ENCODE peak calls at places on chromosomes 11 and 22, in five cellular contexts. U, S, Q, L and F are unnamed samples.

GRCh38 chr11:79437274-79437980 is 3.4 kb downstream of the TENM4 start:
- DNase-seq in L (peak; percentile 31), U (no peak), Q (peak; percentile 72), S (peak; percentile 73), F (no peak)

GRCh38 chr11:84384637-84385227 is 1098.6 kb upstream of the CCDC90B start:
- DNase-seq in U (peak; percentile 5), S (peak; percentile 38), L (peak; percentile 73), Q (peak; percentile 36), F (peak; percentile 74)

GRCh38 chr22:23251445-23252093 is 71.3 kb downstream of the BCR start:
- DNase-seq in Q (peak; percentile 32), S (no peak), L (no peak), U (no peak), F (no peak)

GRCh38 chr11:132158696-132159095 is 788.3 kb downstream of the NTM start:
- DNase-seq in S (no peak), Q (peak; percentile 39), U (no peak), L (peak; percentile 37), F (no peak)

GRCh38 chr11:69518081-69518950 is 36.9 kb downstream of the LINC01488 start:
- DNase-seq in Q (peak; percentile 54), L (peak; percentile 80), S (peak; percentile 1), U (no peak), F (no peak)

GRCh38 chr11:112322173-112322813 is 61.6 kb upstream of the PLET1 start:
- DNase-seq in U (no peak), Q (no peak), L (no peak), S (no peak), F (no peak)

GRCh38 chr11:77003954-77004353 is 30.2 kb upstream of the B3GNT6 start:
- DNase-seq in U (no peak), L (no peak), Q (peak; percentile 34), S (no peak), F (no peak)

GRCh38 chr11:65352783-65353182 is 1.8 kb upstream of the TIGD3 start:
- DNase-seq in U (no peak), S (no peak), L (peak; percentile 48), Q (peak; percentile 29), F (peak; percentile 47)

GRCh38 chr11:119491753-119492455 is 68.9 kb upstream of the THY1 start:
- DNase-seq in Q (peak; percentile 19), U (no peak), L (peak; percentile 54), S (no peak), F (no peak)

GRCh38 chr11:1546077-1546535 is 26.0 kb downstream of the DUSP8 start:
- DNase-seq in U (no peak), L (no peak), S (no peak), Q (no peak), F (no peak)

GRCh38 chr11:1827095-1827797 is 7.5 kb upstream of the SYT8 start:
- DNase-seq in U (no peak), L (peak; percentile 64), Q (peak; percentile 96), S (peak; percentile 64), F (no peak)

GRCh38 chr11:2933376-2934056 is 4.3 kb upstream of the PHLDA2 start:
- DNase-seq in S (peak; percentile 81), U (no peak), L (peak; percentile 47), Q (peak; percentile 97), F (peak; percentile 46)

GRCh38 chr22:41286639-41287091 is 678 bp upstream of the RANGAP1 start:
- DNase-seq in U (peak; percentile 81), S (no peak), Q (no peak), L (no peak), F (peak; percentile 89)

GRCh38 chr11:47161134-47161854 is 15.4 kb downstream of the ARFGAP2 start:
- DNase-seq in U (peak; percentile 54), L (peak; percentile 86), Q (peak; percentile 65), S (peak; percentile 69), F (peak; percentile 81)

GRCh38 chr11:3631331-3631730 is 10.5 kb downstream of the ART5 start:
- DNase-seq in Q (peak; percentile 24), S (no peak), U (no peak), L (no peak), F (no peak)

GRCh38 chr22:33853200-33854097 is 66.8 kb downstream of the LARGE1 start:
- DNase-seq in U (peak; percentile 42), L (peak; percentile 89), Q (peak; percentile 71), S (peak; percentile 76), F (peak; percentile 90)

GRCh38 chr11:65008016-65008415 is 5.9 kb upstream of the ARL2 start:
- DNase-seq in L (no peak), S (no peak), U (no peak), Q (no peak), F (no peak)

GRCh38 chr22:36966851-36967535 is 52.3 kb downstream of the TST start:
- DNase-seq in Q (peak; percentile 44), U (no peak), L (no peak), S (no peak), F (no peak)

GRCh38 chr11:45264839-45265515 is 21.2 kb downstream of the SYT13 start:
- DNase-seq in U (no peak), L (peak; percentile 67), Q (peak; percentile 96), S (no peak), F (no peak)

GRCh38 chr22:32996702-32997101 is 61.5 kb downstream of the SYN3 start:
- DNase-seq in U (no peak), Q (peak; percentile 69), L (no peak), S (peak; percentile 81), F (no peak)

GRCh38 chr11:2523821-2524391 is 79.1 kb downstream of the KCNQ1 start:
- DNase-seq in Q (no peak), U (no peak), L (no peak), S (peak; percentile 7), F (no peak)

GRCh38 chr11:3341298-3341697 is 37.6 kb downstream of the ZNF195 start:
- DNase-seq in Q (peak; percentile 20), L (peak; percentile 59), S (peak; percentile 53), U (peak; percentile 19), F (peak; percentile 78)

GRCh38 chr11:304915-305833 is 2.4 kb upstream of the IFITM2 start:
- DNase-seq in S (peak; percentile 76), U (no peak), Q (peak; percentile 69), L (peak; percentile 90), F (peak; percentile 74)

GRCh38 chr11:34068098-34068497 is 16.6 kb downstream of the CAPRIN1 start:
- DNase-seq in S (no peak), Q (peak; percentile 73), U (no peak), L (peak; percentile 88), F (no peak)

GRCh38 chr11:8917157-8917820 is 6.3 kb downstream of the AKIP1 start:
- DNase-seq in Q (peak; percentile 94), L (peak; percentile 97), S (no peak), U (no peak), F (no peak)

GRCh38 chr22:39109361-39109760 is 12.3 kb downstream of the APOBEC3H start:
- DNase-seq in S (no peak), Q (no peak), L (no peak), U (no peak), F (no peak)

GRCh38 chr11:2781413-2782274 is 81.8 kb upstream of the KCNQ1OT1 start:
- DNase-seq in L (peak; percentile 53), U (no peak), S (peak; percentile 33), Q (no peak), F (no peak)

GRCh38 chr22:16783930-16784354 is 41.3 kb downstream of the XKR3 start:
- DNase-seq in U (no peak), L (no peak), Q (peak; percentile 21), S (no peak), F (peak; percentile 72)

GRCh38 chr11:59776210-59777066 is 21.3 kb downstream of the STX3 start:
- DNase-seq in S (no peak), L (peak; percentile 79), U (no peak), Q (peak; percentile 96), F (no peak)

GRCh38 chr22:37601540-37602442 is 6.8 kb upstream of the GGA1 start:
- DNase-seq in L (peak; percentile 66), S (no peak), U (no peak), Q (peak; percentile 72), F (peak; percentile 96)

GRCh38 chr22:39311592-39312400 is 7.6 kb downstream of the RPL3 start:
- DNase-seq in Q (peak; percentile 25), S (no peak), U (no peak), L (no peak), F (peak; percentile 61)

GRCh38 chr11:1302041-1302460 is 7.4 kb downstream of the TOLLIP start:
- DNase-seq in L (no peak), Q (no peak), U (no peak), S (no peak), F (no peak)

GRCh38 chr11:121514998-121515671 is 62.4 kb upstream of the SORL1-AS1 start:
- DNase-seq in S (no peak), L (no peak), U (no peak), Q (no peak), F (no peak)

GRCh38 chr11:41878158-41878557 is 418.7 kb upstream of the LRRC4C start:
- DNase-seq in U (no peak), S (no peak), L (no peak), Q (peak; percentile 54), F (no peak)

GRCh38 chr11:70511345-70511744 is 113.0 kb downstream of the CTTN start:
- DNase-seq in L (no peak), S (no peak), U (no peak), Q (no peak), F (no peak)

GRCh38 chr11:60124802-60125432 is 36.5 kb downstream of the MS4A2 start:
- DNase-seq in L (no peak), Q (no peak), U (no peak), S (no peak), F (no peak)

GRCh38 chr11:22079133-22079847 is 113.6 kb upstream of the ANO5 start:
- DNase-seq in L (no peak), S (no peak), Q (no peak), U (no peak), F (no peak)

GRCh38 chr11:79950172-79950571 is 509.3 kb upstream of the TENM4 start:
- DNase-seq in S (no peak), U (no peak), L (no peak), Q (no peak), F (no peak)

GRCh38 chr22:37563153-37564081 is 3.1 kb downstream of the CDC42EP1 start:
- DNase-seq in S (peak; percentile 80), U (no peak), L (peak; percentile 98), Q (peak; percentile 96), F (no peak)

GRCh38 chr22:46937939-46938338 is 175.5 kb downstream of the TBC1D22A start:
- DNase-seq in L (no peak), S (no peak), Q (no peak), U (no peak), F (no peak)